ENCODE peak calls at places on chromosomes 2 and 18, in six cellular contexts. P is PC-3, D is GM23248, W is OCI-LY7, Q is HCT116, J is neural progenitor cell. T is an unnamed sample.

GRCh38 chr2:229927817-229928321 is 5.6 kb downstream of the FBXO36 start:
- DNase-seq in Q (no peak), W (no peak), D (peak; percentile 73), J (no peak), P (peak; percentile 93), T (no peak)

GRCh38 chr18:78731423-78732032 is 248.1 kb upstream of the SALL3 start:
- DNase-seq in Q (no peak), D (no peak), W (no peak), P (no peak), J (no peak), T (no peak)

GRCh38 chr2:219362524-219363164 is 25.1 kb downstream of the DNPEP start:
- DNase-seq in W (no peak), P (peak; percentile 92), J (no peak), D (peak; percentile 99), Q (no peak), T (no peak)

GRCh38 chr2:68458962-68459361 is 8.1 kb downstream of the FBXO48 start:
- DNase-seq in D (peak; percentile 72), W (no peak), J (no peak), Q (no peak), P (peak; percentile 34), T (no peak)

GRCh38 chr2:17894005-17894404 is 15.5 kb downstream of the KCNS3 start:
- DNase-seq in D (no peak), Q (no peak), W (no peak), J (no peak), P (no peak), T (no peak)

GRCh38 chr2:8570637-8571036 is 111.2 kb upstream of the ID2 start:
- DNase-seq in P (no peak), W (no peak), D (no peak), Q (no peak), J (no peak), T (no peak)

GRCh38 chr18:2970762-2971659 is 41.9 kb downstream of the LPIN2 start:
- DNase-seq in W (no peak), P (no peak), J (no peak), Q (no peak), D (no peak), T (no peak)

GRCh38 chr2:176084629-176085119 is 912 bp upstream of the EVX2 start:
- DNase-seq in Q (no peak), P (no peak), J (no peak), W (no peak), D (peak; percentile 50), T (peak; percentile 50)

GRCh38 chr2:169285528-169285927 is 76.8 kb downstream of the LRP2 start:
- DNase-seq in W (no peak), J (peak; percentile 72), Q (no peak), D (no peak), P (no peak), T (peak; percentile 28)

GRCh38 chr2:119922699-119923098 is 90.2 kb upstream of the EPB41L5 start:
- DNase-seq in J (no peak), D (no peak), Q (no peak), P (no peak), W (no peak), T (no peak)

GRCh38 chr18:25097119-25098114 is 254.5 kb downstream of the ZNF521 start:
- DNase-seq in P (no peak), Q (no peak), J (no peak), D (no peak), W (peak; percentile 57), T (no peak)

GRCh38 chr18:30016179-30016578 is 1026.4 kb downstream of the DSC3 start:
- DNase-seq in P (peak; percentile 73), J (no peak), W (no peak), D (no peak), Q (no peak), T (no peak)

GRCh38 chr2:2101924-2102323 is 229.2 kb downstream of the MYT1L start:
- DNase-seq in P (no peak), D (peak; percentile 10), W (peak; percentile 5), J (peak; percentile 42), Q (no peak), T (peak; percentile 64)

GRCh38 chr2:205747827-205748386 is 65.6 kb downstream of the NRP2 start:
- DNase-seq in J (no peak), P (no peak), W (no peak), Q (no peak), D (no peak), T (no peak)

GRCh38 chr2:121650554-121650930 is 1.3 kb upstream of the CLASP1 start:
- DNase-seq in Q (no peak), W (peak; percentile 63), P (no peak), D (peak; percentile 61), J (peak; percentile 44), T (peak; percentile 52)
- TF ChIP-seq EZH2phosphoT487 in Q (no peak), W (no peak), P (no peak), D (no peak), J (no peak), T (no peak)

GRCh38 chr18:45976581-45977373 is 9.6 kb upstream of the EPG5 start:
- DNase-seq in W (no peak), Q (no peak), J (no peak), P (no peak), D (peak; percentile 52), T (no peak)
- TF ChIP-seq EZH2phosphoT487 in W (no peak), Q (no peak), J (no peak), P (no peak), D (no peak), T (no peak)

GRCh38 chr2:203282101-203282500 is 43.3 kb downstream of the CYP20A1 start:
- DNase-seq in D (no peak), J (no peak), W (no peak), P (no peak), Q (no peak), T (no peak)

GRCh38 chr2:203279288-203279687 is 40.5 kb downstream of the CYP20A1 start:
- DNase-seq in W (no peak), Q (peak; percentile 19), D (no peak), J (no peak), P (peak; percentile 44), T (no peak)

GRCh38 chr2:203286532-203286931 is 41.7 kb upstream of the ABI2 start:
- DNase-seq in W (no peak), D (no peak), J (no peak), P (no peak), Q (no peak), T (no peak)

GRCh38 chr2:203280428-203281064 is 41.7 kb downstream of the CYP20A1 start:
- DNase-seq in J (no peak), Q (peak; percentile 22), D (peak; percentile 46), W (no peak), P (no peak), T (no peak)
- TF ChIP-seq EZH2phosphoT487 in J (no peak), Q (no peak), D (no peak), W (no peak), P (no peak), T (no peak)

GRCh38 chr2:217988840-217989204 is 14.0 kb downstream of the TNS1 start:
- DNase-seq in J (no peak), W (no peak), Q (no peak), D (peak; percentile 60), P (no peak), T (peak; percentile 52)

GRCh38 chr2:217987391-217987790 is 15.4 kb downstream of the TNS1 start:
- DNase-seq in D (no peak), W (no peak), J (no peak), Q (no peak), P (no peak), T (no peak)

GRCh38 chr2:217989221-217989948 is 13.4 kb downstream of the TNS1 start:
- DNase-seq in W (no peak), Q (no peak), P (no peak), J (no peak), D (peak; percentile 26), T (no peak)

GRCh38 chr2:217986256-217986961 is 16.4 kb downstream of the TNS1 start:
- DNase-seq in Q (no peak), D (no peak), J (no peak), P (no peak), W (no peak), T (no peak)

DNA sequence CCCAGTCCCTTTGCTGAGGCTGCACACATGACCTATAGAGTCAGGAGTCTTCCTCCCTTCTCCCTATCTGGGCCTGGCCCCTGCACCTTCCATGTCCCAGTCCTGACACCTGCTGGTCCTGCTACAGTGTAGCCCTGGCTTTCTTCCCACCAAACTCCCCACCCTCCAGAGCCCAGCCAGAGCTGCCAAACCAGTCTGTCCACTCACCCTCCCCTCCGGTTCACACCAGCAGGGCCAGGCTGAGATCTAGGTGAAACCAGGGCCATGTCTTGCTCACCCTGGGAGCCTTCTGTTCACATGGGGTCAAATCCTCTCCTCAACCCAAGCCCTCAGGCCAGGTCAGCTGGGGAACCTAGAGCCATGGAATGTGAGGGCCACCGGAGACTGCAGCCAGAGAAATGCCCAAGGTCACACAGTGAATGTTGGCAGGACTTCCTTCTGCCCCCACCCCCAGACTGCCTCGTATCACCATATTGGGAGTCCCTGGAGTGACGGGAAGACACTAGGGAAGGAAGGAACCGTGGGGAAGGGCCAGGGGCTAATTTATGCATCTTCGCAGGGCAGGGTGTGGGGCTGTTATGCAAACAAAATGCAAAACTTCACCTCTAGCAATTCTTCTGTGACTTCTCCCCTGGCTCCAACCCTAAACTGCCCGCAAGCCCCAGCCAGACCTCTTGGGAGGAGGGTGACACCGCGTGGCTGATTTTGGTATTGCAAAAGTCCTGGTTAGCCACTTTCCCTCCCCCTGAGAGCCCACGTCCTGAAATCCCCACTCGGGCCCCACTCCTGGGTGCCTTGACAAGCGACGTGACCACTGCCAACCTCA is 14.6 kb downstream of the TNS1 start:
- DNase-seq in J (peak; percentile 86), W (peak; percentile 58), P (peak; percentile 91), Q (peak; percentile 78), D (peak; percentile 82), T (peak; percentile 95)
- TF ChIP-seq EZH2phosphoT487 in J (no peak), W (no peak), P (no peak), Q (no peak), D (no peak), T (no peak)

DNA sequence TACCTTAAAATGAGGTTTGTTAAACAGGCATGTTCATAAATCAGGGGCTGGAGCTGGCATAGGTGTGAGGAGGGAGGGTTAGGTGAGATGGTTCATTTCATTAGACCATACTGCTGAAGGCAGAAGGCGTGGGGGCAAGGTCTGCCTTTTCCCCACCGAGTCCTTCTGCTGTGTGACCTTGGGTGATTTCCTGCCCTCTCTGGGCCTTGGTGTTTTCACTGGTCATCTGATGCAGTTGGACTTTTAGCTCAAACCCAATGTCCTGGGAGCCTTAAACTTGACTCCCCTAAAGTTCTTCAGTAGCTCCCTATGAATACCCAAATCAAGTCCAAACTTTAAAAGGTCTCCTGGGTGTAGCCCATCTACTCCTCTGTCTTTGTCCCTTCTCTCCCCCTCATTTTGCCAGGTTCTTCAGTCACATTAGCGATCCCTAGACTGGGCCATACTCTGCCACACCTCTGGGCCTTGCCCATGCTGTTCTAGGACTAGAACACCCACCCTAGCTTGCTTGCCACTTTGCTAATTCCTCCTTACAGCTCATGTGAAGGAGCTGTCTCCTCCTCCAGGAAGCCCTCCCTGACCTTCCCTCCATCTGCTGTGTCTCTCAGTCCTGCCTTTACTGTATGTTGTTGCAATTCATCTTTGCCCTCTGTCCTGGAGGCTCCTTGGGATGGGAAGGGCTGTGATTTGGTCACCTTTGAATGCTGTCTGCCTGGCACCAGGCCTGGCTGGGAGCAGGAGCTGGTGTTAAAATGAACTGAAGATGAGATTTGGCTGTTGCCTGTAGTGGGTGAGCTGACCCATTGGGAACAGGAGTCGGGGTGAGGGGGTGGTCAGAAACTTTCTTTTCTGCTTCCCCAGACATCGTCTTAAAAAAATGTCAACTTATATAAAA is 85.4 kb upstream of the HS6ST1 start:
- DNase-seq in D (no peak), Q (no peak), J (no peak), P (no peak), W (no peak), T (no peak)
- TF ChIP-seq EZH2phosphoT487 in D (no peak), Q (no peak), J (no peak), P (no peak), W (no peak), T (no peak)